ENCODE peak calls at places on chromosome 11, in six cellular contexts. R is astrocyte, C is IMR-90, L is GM12878, H is PC-3, Y is neural progenitor cell. T is an unnamed sample.
A peak's percentile ranks its signal among the peaks of the same experiment; 100 is the strongest.

GRCh38 chr11:126159719-126160344 is 51.6 kb downstream of the RPUSD4 start:
- DNase-seq in R (no peak), C (no peak), L (no peak), H (no peak), Y (peak; percentile 68), T (no peak)

GRCh38 chr11:20407344-20407743 is 19.8 kb downstream of the PRMT3 start:
- DNase-seq in R (no peak), C (peak; percentile 53), L (no peak), H (no peak), Y (no peak), T (no peak)

GRCh38 chr11:104968365-104968855 is at the start of gene CASP4:
- DNase-seq in R (peak; percentile 73), C (peak; percentile 78), L (peak; percentile 32), H (peak; percentile 81), Y (no peak), T (peak; percentile 71)

GRCh38 chr11:47004595-47005033 is 68.1 kb downstream of the CSTPP1 start:
- DNase-seq in R (peak; percentile 97), C (peak; percentile 98), L (no peak), H (peak; percentile 15), Y (no peak), T (peak; percentile 61)

GRCh38 chr11:35836185-35836584 is 107.7 kb upstream of the LDLRAD3 start:
- DNase-seq in R (no peak), C (no peak), L (no peak), H (no peak), Y (no peak), T (no peak)

GRCh38 chr11:70503878-70504240 is 105.5 kb downstream of the CTTN start:
- DNase-seq in R (no peak), C (no peak), L (no peak), H (no peak), Y (no peak), T (no peak)

GRCh38 chr11:128502736-128503135 is 84.6 kb downstream of the ETS1 start:
- DNase-seq in R (peak; percentile 94), C (peak; percentile 96), L (no peak), H (peak; percentile 49), Y (no peak), T (peak; percentile 89)

GRCh38 chr11:43736502-43737193 is 56.1 kb downstream of the HSD17B12 start:
- DNase-seq in R (peak; percentile 86), C (peak; percentile 87), L (no peak), H (peak; percentile 49), Y (no peak), T (peak; percentile 48)

GRCh38 chr11:103170865-103171264 is 61.6 kb downstream of the DYNC2H1 start:
- DNase-seq in R (no peak), C (peak; percentile 61), L (no peak), H (no peak), Y (no peak), T (no peak)

GRCh38 chr11:113952588-113952987 is 22.3 kb upstream of the HTR3A start:
- DNase-seq in R (no peak), C (no peak), L (no peak), H (no peak), Y (no peak), T (no peak)

GRCh38 chr11:116312560-116313340 is 460.0 kb downstream of the BUD13 start:
- DNase-seq in R (peak; percentile 48), C (no peak), L (no peak), H (no peak), Y (peak; percentile 42), T (peak; percentile 10)

GRCh38 chr11:29328961-29329441 is 687.8 kb downstream of the KCNA4 start:
- DNase-seq in R (peak; percentile 84), C (peak; percentile 95), L (no peak), H (peak; percentile 77), Y (peak; percentile 46), T (peak; percentile 92)

DNA sequence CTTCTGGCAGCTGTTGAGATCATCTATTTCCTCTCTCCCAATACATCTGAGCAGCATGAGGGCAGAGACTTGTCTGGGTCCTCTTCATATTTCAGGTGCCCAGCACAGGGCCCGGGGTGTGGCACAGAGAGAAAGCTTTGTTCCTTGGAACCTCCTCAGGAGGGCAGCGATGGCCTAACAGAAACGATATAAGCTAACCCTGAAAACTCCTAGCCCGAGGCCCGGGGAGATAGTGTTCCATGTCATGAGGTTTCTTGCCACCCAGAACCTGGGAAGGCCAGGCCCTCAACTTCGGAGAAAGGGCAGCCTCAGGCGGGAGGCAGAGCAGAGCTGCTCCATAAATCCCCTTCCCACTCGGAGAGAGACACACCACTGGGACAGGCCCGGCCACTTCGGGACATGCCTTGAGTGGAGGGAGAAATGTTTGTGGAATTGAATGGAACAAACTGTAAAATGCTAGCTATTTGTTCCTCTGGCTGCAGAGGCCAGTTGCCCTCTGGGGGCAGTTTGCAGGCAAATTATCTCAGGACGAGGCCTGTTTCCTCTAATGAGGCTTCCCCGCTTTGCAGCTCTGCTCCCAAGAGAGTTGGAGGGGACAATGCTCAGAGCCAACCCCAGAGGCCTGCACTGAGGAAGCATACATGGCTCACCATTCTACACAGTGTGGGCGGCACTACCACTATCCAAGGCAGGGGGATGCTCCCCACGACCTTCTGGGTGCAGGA is 11.6 kb downstream of the ARRB1 start:
- DNase-seq in R (no peak), C (no peak), L (peak; percentile 43), H (no peak), Y (peak; percentile 23), T (no peak)
- H2AFZ ChIP-seq in R (peak overlapping the region; percentile 37), C (peak overlapping the region; percentile 79), L (peak overlapping the region; percentile 33), H (no peak overlapping the region), Y (peak overlapping the region; percentile 81), T (peak overlapping the region; percentile 67)

GRCh38 chr11:73269353-73270088 is 2.6 kb upstream of the P2RY6 start:
- DNase-seq in R (no peak), C (no peak), L (no peak), H (peak; percentile 88), Y (no peak), T (peak; percentile 19)
- H2AFZ ChIP-seq in R (no peak overlapping the region), C (peak overlapping the region; percentile 39), L (no peak overlapping the region), H (peak overlapping the region; percentile 27), Y (no peak overlapping the region), T (peak overlapping the region; percentile 28)

GRCh38 chr11:61127991-61128390 is 25.7 kb downstream of the CD5 start:
- DNase-seq in R (no peak), C (no peak), L (no peak), H (no peak), Y (no peak), T (no peak)

GRCh38 chr11:61131186-61131585 is 28.9 kb downstream of the CD5 start:
- DNase-seq in R (no peak), C (no peak), L (no peak), H (no peak), Y (no peak), T (no peak)

GRCh38 chr11:61131586-61131985 is 29.3 kb downstream of the CD5 start:
- DNase-seq in R (no peak), C (no peak), L (no peak), H (no peak), Y (no peak), T (no peak)

GRCh38 chr11:61128947-61129346 is 26.7 kb downstream of the CD5 start:
- DNase-seq in R (no peak), C (no peak), L (no peak), H (no peak), Y (no peak), T (no peak)

DNA sequence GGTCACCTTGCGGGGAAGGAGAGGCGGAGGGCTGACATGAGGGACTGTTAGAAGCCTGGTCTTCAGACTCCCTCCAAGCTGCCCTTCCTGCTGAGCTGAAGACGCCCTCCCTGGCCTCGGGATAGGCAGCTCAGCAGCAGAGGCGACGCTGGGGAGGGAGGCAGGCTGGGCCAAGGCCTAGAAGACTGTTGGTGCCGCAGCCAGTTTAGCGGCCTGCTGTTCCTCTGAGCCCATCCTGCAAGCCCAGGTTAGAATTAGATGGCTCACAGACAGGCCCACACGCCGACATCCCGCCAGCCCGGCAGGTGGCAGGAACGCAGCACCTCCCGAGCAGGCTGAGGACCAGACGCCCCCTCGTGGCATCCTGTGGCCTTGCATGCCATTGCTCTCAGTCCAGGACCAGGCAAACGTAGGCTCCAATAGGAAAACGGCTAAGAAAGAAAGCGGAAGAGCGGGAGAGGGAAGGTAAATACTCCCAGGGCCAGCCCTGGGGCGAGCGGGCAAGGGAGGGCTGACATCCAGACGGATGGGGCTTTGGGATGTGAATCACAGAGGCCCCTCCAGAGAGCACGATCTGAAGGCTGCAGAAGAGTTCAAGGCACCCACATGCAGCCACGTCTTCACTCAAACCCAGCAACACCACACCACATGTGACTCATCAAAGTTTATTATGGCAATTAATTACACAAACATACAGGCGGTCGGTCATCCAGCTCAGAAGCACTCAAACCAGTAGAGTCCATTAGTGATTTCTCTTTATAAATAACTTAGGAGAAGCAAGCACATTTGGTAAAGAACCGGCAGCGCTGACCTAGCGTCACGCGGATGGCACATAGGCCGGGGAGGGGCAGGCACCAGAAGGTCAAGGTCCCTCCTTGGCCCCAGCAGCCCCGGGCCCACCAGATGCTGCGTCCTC is 27.6 kb downstream of the CD5 start:
- DNase-seq in R (peak; percentile 76), C (peak; percentile 93), L (peak; percentile 44), H (peak; percentile 97), Y (peak; percentile 94), T (peak; percentile 80)
- H2AFZ ChIP-seq in R (peak overlapping the region; percentile 46), C (peak overlapping the region; percentile 65), L (peak overlapping the region; percentile 60), H (peak overlapping the region; percentile 60), Y (no peak overlapping the region), T (peak overlapping the region; percentile 68)

GRCh38 chr11:84130646-84131427 is 844.7 kb upstream of the CCDC90B start:
- DNase-seq in R (no peak), C (no peak), L (no peak), H (no peak), Y (no peak), T (no peak)

DNA sequence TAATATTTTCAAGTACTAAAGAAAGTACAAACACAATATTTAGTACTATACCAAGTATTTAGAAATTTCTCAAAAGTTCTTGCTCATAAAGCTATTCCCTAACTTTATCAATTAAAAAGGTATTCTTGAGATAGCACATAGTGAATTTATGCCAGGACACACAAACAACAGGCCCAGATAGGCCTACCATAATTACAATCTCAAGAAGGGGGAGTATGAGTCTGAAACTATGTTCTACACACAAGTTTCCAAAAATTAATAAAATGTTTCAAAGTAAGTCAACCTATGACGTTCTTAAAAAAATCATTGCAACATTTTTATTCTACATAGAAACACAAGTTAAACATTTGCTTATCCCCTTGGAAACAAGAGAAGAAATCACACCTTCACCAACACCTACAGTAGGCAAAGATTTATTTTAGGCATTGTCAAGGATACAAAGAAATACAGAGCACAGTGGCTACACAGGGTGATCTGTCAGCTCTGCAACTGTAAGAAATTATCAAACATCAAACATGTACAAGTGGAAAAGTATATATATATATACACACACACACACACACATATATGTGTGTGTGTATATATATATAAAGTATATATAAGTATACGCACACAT is 843.9 kb upstream of the CCDC90B start:
- DNase-seq in R (no peak), C (no peak), L (no peak), H (no peak), Y (no peak), T (no peak)
- H2AFZ ChIP-seq in R (no peak overlapping the region), C (no peak overlapping the region), L (no peak overlapping the region), H (no peak overlapping the region), Y (no peak overlapping the region), T (no peak overlapping the region)

GRCh38 chr11:73760680-73761402 is at the start of gene RAB6A:
- DNase-seq in R (peak; percentile 97), C (peak; percentile 100), L (peak; percentile 98), H (peak; percentile 100), Y (peak; percentile 99), T (peak; percentile 99)
- H2AFZ ChIP-seq in R (peak within 1 kb of the TSS; percentile 79), C (peak within 1 kb of the TSS; percentile 87), L (peak within 1 kb of the TSS; percentile 95), H (peak within 1 kb of the TSS; percentile 86), Y (peak within 1 kb of the TSS; percentile 73), T (peak within 1 kb of the TSS; percentile 86)

T was measured in mammary epithelial cell.